ENCODE peak calls at places on chromosomes 11 and 22, in eight cellular contexts. One of them, this sample, is unnamed.

GRCh38 chr11:121540627-121541026 is 87.9 kb upstream of the SORL1-AS1 start:
- DNase-seq in H9: no peak
- DNase-seq in GM12865: peak
- DNase-seq in A549: no peak
- DNase-seq in thoracic aorta: no peak
- DNase-seq in body of pancreas: no peak
- DNase-seq in RWPE1: peak
- DNase-seq in retinal pigment epithelial cell: no peak
- DNase-seq in this sample: peak

GRCh38 chr22:47570300-47570685 is 807.8 kb downstream of the TBC1D22A start:
- DNase-seq in A549: no peak
- DNase-seq in RWPE1: no peak
- DNase-seq in thoracic aorta: no peak
- DNase-seq in GM12865: no peak
- DNase-seq in body of pancreas: no peak
- DNase-seq in H9: no peak
- DNase-seq in retinal pigment epithelial cell: no peak
- DNase-seq in this sample: no peak

GRCh38 chr11:3880724-3881123 is 25.3 kb downstream of the STIM1 start:
- DNase-seq in A549: no peak
- DNase-seq in body of pancreas: no peak
- DNase-seq in thoracic aorta: no peak
- DNase-seq in H9: no peak
- DNase-seq in GM12865: peak
- DNase-seq in retinal pigment epithelial cell: no peak
- DNase-seq in RWPE1: no peak
- DNase-seq in this sample: no peak

GRCh38 chr11:88345408-88345807 is 7.9 kb upstream of the CTSC start:
- DNase-seq in body of pancreas: no peak
- DNase-seq in retinal pigment epithelial cell: no peak
- DNase-seq in A549: no peak
- DNase-seq in H9: no peak
- DNase-seq in thoracic aorta: no peak
- DNase-seq in RWPE1: no peak
- DNase-seq in GM12865: no peak
- DNase-seq in this sample: peak

GRCh38 chr11:5489571-5490357 is 1.3 kb downstream of the OR52D1 start:
- DNase-seq in retinal pigment epithelial cell: no peak
- DNase-seq in H9: no peak
- DNase-seq in GM12865: no peak
- DNase-seq in A549: no peak
- DNase-seq in body of pancreas: no peak
- DNase-seq in thoracic aorta: no peak
- DNase-seq in RWPE1: no peak
- DNase-seq in this sample: no peak

GRCh38 chr11:2806351-2807058 is 79.1 kb downstream of the CDKN1C start:
- DNase-seq in body of pancreas: peak
- DNase-seq in GM12865: no peak
- DNase-seq in H9: peak
- DNase-seq in thoracic aorta: no peak
- DNase-seq in A549: no peak
- DNase-seq in RWPE1: no peak
- DNase-seq in retinal pigment epithelial cell: no peak
- DNase-seq in this sample: no peak

GRCh38 chr11:110429614-110430266 is at the start of gene FDX1:
- DNase-seq in body of pancreas: peak
- DNase-seq in GM12865: peak
- DNase-seq in thoracic aorta: peak
- DNase-seq in H9: peak
- DNase-seq in RWPE1: peak
- DNase-seq in retinal pigment epithelial cell: no peak
- DNase-seq in A549: peak
- DNase-seq in this sample: peak

GRCh38 chr11:66365166-66365565 is 6.4 kb downstream of the SLC29A2 start:
- DNase-seq in H9: no peak
- DNase-seq in thoracic aorta: no peak
- DNase-seq in A549: no peak
- DNase-seq in RWPE1: no peak
- DNase-seq in GM12865: no peak
- DNase-seq in body of pancreas: no peak
- DNase-seq in retinal pigment epithelial cell: no peak
- DNase-seq in this sample: no peak

GRCh38 chr22:45564349-45565030 is 61.8 kb downstream of the FBLN1 start:
- DNase-seq in body of pancreas: no peak
- DNase-seq in retinal pigment epithelial cell: no peak
- DNase-seq in GM12865: no peak
- DNase-seq in H9: no peak
- DNase-seq in A549: no peak
- DNase-seq in RWPE1: no peak
- DNase-seq in thoracic aorta: no peak
- DNase-seq in this sample: no peak

GRCh38 chr11:117221775-117222517 is 9.9 kb downstream of the PCSK7 start:
- DNase-seq in body of pancreas: peak
- DNase-seq in RWPE1: no peak
- DNase-seq in H9: no peak
- DNase-seq in thoracic aorta: no peak
- DNase-seq in GM12865: no peak
- DNase-seq in A549: no peak
- DNase-seq in retinal pigment epithelial cell: no peak
- DNase-seq in this sample: no peak

GRCh38 chr11:76577921-76578654 is 92.5 kb downstream of the LRRC32 start:
- DNase-seq in RWPE1: no peak
- DNase-seq in body of pancreas: no peak
- DNase-seq in retinal pigment epithelial cell: no peak
- DNase-seq in A549: no peak
- DNase-seq in thoracic aorta: no peak
- DNase-seq in H9: no peak
- DNase-seq in GM12865: no peak
- DNase-seq in this sample: no peak

GRCh38 chr11:103234974-103235373 is 125.7 kb downstream of the DYNC2H1 start:
- DNase-seq in A549: no peak
- DNase-seq in RWPE1: no peak
- DNase-seq in retinal pigment epithelial cell: peak
- DNase-seq in thoracic aorta: no peak
- DNase-seq in GM12865: no peak
- DNase-seq in body of pancreas: no peak
- DNase-seq in H9: no peak
- DNase-seq in this sample: no peak

GRCh38 chr22:20573176-20573829 is 65.9 kb downstream of the MED15 start:
- DNase-seq in retinal pigment epithelial cell: no peak
- DNase-seq in thoracic aorta: no peak
- DNase-seq in H9: no peak
- DNase-seq in A549: no peak
- DNase-seq in RWPE1: no peak
- DNase-seq in body of pancreas: no peak
- DNase-seq in GM12865: no peak
- DNase-seq in this sample: no peak

GRCh38 chr11:85699957-85700741 is 14.2 kb upstream of the CCDC89 start:
- DNase-seq in retinal pigment epithelial cell: no peak
- DNase-seq in GM12865: no peak
- DNase-seq in thoracic aorta: no peak
- DNase-seq in RWPE1: no peak
- DNase-seq in body of pancreas: no peak
- DNase-seq in A549: no peak
- DNase-seq in H9: no peak
- DNase-seq in this sample: no peak

GRCh38 chr11:111155021-111155420 is 90.5 kb upstream of the POU2AF2 start:
- DNase-seq in body of pancreas: no peak
- DNase-seq in RWPE1: no peak
- DNase-seq in GM12865: no peak
- DNase-seq in A549: no peak
- DNase-seq in H9: no peak
- DNase-seq in thoracic aorta: no peak
- DNase-seq in retinal pigment epithelial cell: no peak
- DNase-seq in this sample: no peak

GRCh38 chr11:103633819-103634590 is 402.4 kb upstream of the DDI1 start:
- DNase-seq in GM12865: no peak
- DNase-seq in RWPE1: no peak
- DNase-seq in body of pancreas: no peak
- DNase-seq in retinal pigment epithelial cell: no peak
- DNase-seq in H9: no peak
- DNase-seq in thoracic aorta: no peak
- DNase-seq in A549: no peak
- DNase-seq in this sample: no peak

DNA sequence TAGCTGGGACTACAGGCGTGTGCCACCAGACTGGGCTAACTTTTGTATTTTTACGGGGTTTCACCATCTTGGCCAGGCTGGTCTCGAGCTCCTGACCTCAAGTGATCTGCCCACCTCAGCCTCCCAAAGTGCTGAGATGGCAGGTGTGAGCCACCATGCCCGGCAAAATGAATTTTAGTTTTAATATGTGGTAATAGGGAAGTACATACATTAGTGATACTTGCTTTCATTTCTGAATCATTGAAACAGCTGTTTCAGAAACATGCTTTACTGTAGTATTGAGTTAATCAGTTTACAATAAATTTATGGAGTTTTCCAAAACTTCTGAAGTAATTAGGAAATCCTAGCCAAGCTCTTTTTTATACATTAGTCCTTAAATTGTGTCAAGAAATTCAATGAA is 15.6 kb downstream of the PCF11 start:
- DNase-seq in RWPE1: no peak
- DNase-seq in thoracic aorta: no peak
- DNase-seq in A549: no peak
- DNase-seq in retinal pigment epithelial cell: no peak
- DNase-seq in H9: no peak
- DNase-seq in body of pancreas: no peak
- DNase-seq in GM12865: no peak
- DNase-seq in this sample: no peak
- TF ChIP-seq CTCF in RWPE1: no peak
- TF ChIP-seq CTCF in thoracic aorta: no peak
- TF ChIP-seq CTCF in A549: no peak
- TF ChIP-seq CTCF in retinal pigment epithelial cell: no peak
- TF ChIP-seq CTCF in H9: no peak
- TF ChIP-seq CTCF in body of pancreas: no peak
- TF ChIP-seq CTCF in GM12865: no peak
- TF ChIP-seq CTCF in this sample: no peak

GRCh38 chr11:64802370-64803162 is 448 bp downstream of the MAP4K2 start:
- DNase-seq in body of pancreas: no peak
- DNase-seq in H9: no peak
- DNase-seq in GM12865: peak
- DNase-seq in thoracic aorta: no peak
- DNase-seq in RWPE1: no peak
- DNase-seq in retinal pigment epithelial cell: no peak
- DNase-seq in A549: no peak
- DNase-seq in this sample: peak

GRCh38 chr11:64803846-64804345 is 882 bp upstream of the MAP4K2 start:
- DNase-seq in A549: no peak
- DNase-seq in retinal pigment epithelial cell: no peak
- DNase-seq in H9: peak
- DNase-seq in GM12865: no peak
- DNase-seq in thoracic aorta: no peak
- DNase-seq in RWPE1: peak
- DNase-seq in body of pancreas: no peak
- DNase-seq in this sample: no peak

GRCh38 chr11:64801591-64802369 is 1.2 kb downstream of the MAP4K2 start:
- DNase-seq in retinal pigment epithelial cell: no peak
- DNase-seq in body of pancreas: no peak
- DNase-seq in A549: no peak
- DNase-seq in H9: peak
- DNase-seq in GM12865: no peak
- DNase-seq in RWPE1: no peak
- DNase-seq in thoracic aorta: no peak
- DNase-seq in this sample: no peak

GRCh38 chr11:64804346-64805210 is 1.6 kb upstream of the MAP4K2 start:
- DNase-seq in GM12865: no peak
- DNase-seq in thoracic aorta: no peak
- DNase-seq in A549: no peak
- DNase-seq in retinal pigment epithelial cell: no peak
- DNase-seq in body of pancreas: no peak
- DNase-seq in RWPE1: no peak
- DNase-seq in H9: peak
- DNase-seq in this sample: peak

DNA sequence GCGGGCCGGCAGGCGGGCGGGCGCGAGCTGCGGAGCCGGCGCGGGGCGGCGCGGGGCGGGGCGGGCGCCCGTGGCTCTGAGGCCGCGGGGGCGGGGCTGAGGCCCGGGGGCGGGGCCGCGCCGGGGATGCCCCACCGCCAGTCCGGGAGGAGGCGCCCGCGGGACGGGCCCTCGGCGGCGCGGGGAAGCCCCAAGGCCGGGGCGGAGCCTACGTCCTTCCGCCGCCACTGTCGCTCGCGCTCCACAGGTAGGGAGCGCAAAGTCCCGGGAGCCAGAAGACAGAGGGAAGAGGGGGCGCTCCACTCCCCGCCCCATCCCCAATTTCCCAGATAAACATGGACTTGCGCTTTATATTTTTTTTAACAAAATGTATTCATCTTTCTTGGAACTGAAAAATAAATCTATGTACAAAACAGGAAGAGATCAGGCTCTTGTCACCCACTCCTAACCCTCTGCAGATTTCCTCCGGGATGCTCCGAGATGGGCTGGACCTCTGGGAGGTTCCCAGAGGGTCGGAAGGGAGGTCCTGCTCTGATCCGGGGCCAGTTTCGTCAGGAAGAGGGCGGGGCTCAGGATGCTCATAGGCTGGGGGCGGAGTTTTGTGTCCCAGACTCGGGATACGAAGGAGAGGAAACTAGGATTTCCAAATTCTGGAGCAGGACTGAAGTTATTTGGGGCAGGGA is at the start of gene MAP4K2:
- DNase-seq in body of pancreas: peak
- DNase-seq in A549: peak
- DNase-seq in thoracic aorta: peak
- DNase-seq in GM12865: peak
- DNase-seq in retinal pigment epithelial cell: no peak
- DNase-seq in RWPE1: peak
- DNase-seq in H9: peak
- DNase-seq in this sample: peak
- TF ChIP-seq CTCF in body of pancreas: peak
- TF ChIP-seq CTCF in A549: peak
- TF ChIP-seq CTCF in thoracic aorta: peak
- TF ChIP-seq CTCF in GM12865: no peak
- TF ChIP-seq CTCF in retinal pigment epithelial cell: no peak
- TF ChIP-seq CTCF in RWPE1: peak
- TF ChIP-seq CTCF in H9: peak
- TF ChIP-seq CTCF in this sample: no peak

DNA sequence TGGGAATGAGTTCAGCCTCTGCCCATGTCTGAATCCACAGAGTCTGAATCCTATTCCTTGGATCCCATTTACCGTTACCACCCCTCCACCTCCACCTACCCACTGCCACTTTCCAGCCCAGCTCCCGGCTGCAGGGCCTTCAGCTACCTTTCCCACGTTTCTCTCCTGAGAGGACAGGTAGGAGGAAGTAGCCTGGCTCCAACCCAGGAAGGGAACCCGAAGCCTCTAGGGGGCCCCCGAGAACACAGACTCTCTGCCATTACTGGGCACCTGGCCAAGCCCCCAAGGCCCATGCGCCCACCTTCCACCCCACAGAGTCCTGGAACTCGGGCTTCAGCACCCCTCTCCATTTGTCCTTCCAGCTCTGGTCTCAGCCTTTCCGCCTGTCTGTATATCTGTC is 101.9 kb upstream of the LMO1 start:
- DNase-seq in A549: no peak
- DNase-seq in H9: peak
- DNase-seq in thoracic aorta: no peak
- DNase-seq in body of pancreas: no peak
- DNase-seq in retinal pigment epithelial cell: no peak
- DNase-seq in GM12865: no peak
- DNase-seq in RWPE1: no peak
- DNase-seq in this sample: no peak
- TF ChIP-seq CTCF in A549: no peak
- TF ChIP-seq CTCF in H9: peak
- TF ChIP-seq CTCF in thoracic aorta: no peak
- TF ChIP-seq CTCF in body of pancreas: no peak
- TF ChIP-seq CTCF in retinal pigment epithelial cell: peak
- TF ChIP-seq CTCF in GM12865: peak
- TF ChIP-seq CTCF in RWPE1: no peak
- TF ChIP-seq CTCF in this sample: no peak

GRCh38 chr11:113806403-113806802 is 26.8 kb downstream of the CLDN25 start:
- DNase-seq in body of pancreas: no peak
- DNase-seq in RWPE1: no peak
- DNase-seq in retinal pigment epithelial cell: no peak
- DNase-seq in A549: peak
- DNase-seq in GM12865: peak
- DNase-seq in thoracic aorta: no peak
- DNase-seq in H9: peak
- DNase-seq in this sample: peak
- TF ChIP-seq CTCF in body of pancreas: no peak
- TF ChIP-seq CTCF in RWPE1: peak
- TF ChIP-seq CTCF in retinal pigment epithelial cell: peak
- TF ChIP-seq CTCF in A549: peak
- TF ChIP-seq CTCF in GM12865: peak
- TF ChIP-seq CTCF in thoracic aorta: peak
- TF ChIP-seq CTCF in H9: peak
- TF ChIP-seq CTCF in this sample: no peak